ENCODE peak calls at places on chromosomes 3 and 15, in seven cellular contexts. E is activated naive CD8-positive, alpha-beta T cell treated with anti-CD3 and anti-CD28 coated beads, Interleukin-2, amount 50 U/mL, for 24 hours; T is fibroblast of lung; O is stimulated activated CD4-positive, alpha-beta T cell treated with anti-CD3 and anti-CD28 coated beads, Interleukin-12 subunit alpha, Interleukin-12 subunit beta, amount 100 ng/mL, for 4 hours; N is hippocampal formation; L is transverse colon; R is GM23338. V is an unnamed sample.

GRCh38 chr3:37713820-37714204 is 147.9 kb upstream of the CTDSPL start:
- DNase-seq in T (no peak), L (no peak), E (no peak), O (no peak), R (no peak), N (no peak), V (no peak)

GRCh38 chr3:7669641-7670040 is 808.7 kb downstream of the GRM7 start:
- DNase-seq in R (no peak), T (no peak), E (no peak), L (no peak), O (no peak), N (peak; percentile 62), V (no peak)

GRCh38 chr3:54342676-54343075 is 220.3 kb downstream of the CACNA2D3 start:
- DNase-seq in N (no peak), E (no peak), R (no peak), T (no peak), L (no peak), O (no peak), V (no peak)

GRCh38 chr3:78901544-78901943 is 866.3 kb downstream of the ROBO1 start:
- DNase-seq in E (no peak), O (no peak), T (no peak), L (no peak), N (no peak), R (no peak), V (no peak)

GRCh38 chr15:41927516-41927915 is 33.7 kb upstream of the SPTBN5 start:
- DNase-seq in E (no peak), N (no peak), O (no peak), L (no peak), T (no peak), R (no peak), V (no peak)

GRCh38 chr3:32194653-32195052 is 43.8 kb upstream of the CMTM8 start:
- DNase-seq in O (no peak), T (peak; percentile 11), L (no peak), E (no peak), N (no peak), R (no peak), V (no peak)

GRCh38 chr15:58546066-58546591 is 114.3 kb downstream of the LIPC start:
- DNase-seq in O (no peak), N (no peak), R (no peak), E (no peak), L (no peak), T (no peak), V (no peak)

GRCh38 chr15:56205061-56205876 is 38.4 kb downstream of the RFX7 start:
- DNase-seq in E (no peak), R (no peak), O (no peak), L (no peak), N (no peak), T (peak; percentile 36), V (no peak)

GRCh38 chr3:42855219-42855546 is 20.5 kb downstream of the CYP8B1 start:
- DNase-seq in E (no peak), O (no peak), L (no peak), R (no peak), T (no peak), N (no peak), V (no peak)

GRCh38 chr15:40081691-40082194 is 26.9 kb downstream of the BMF start:
- DNase-seq in N (peak; percentile 79), E (no peak), L (peak; percentile 77), O (no peak), R (peak; percentile 83), T (peak; percentile 85), V (no peak)

GRCh38 chr3:20930034-20930433 is 744.0 kb upstream of the SGO1 start:
- DNase-seq in T (peak; percentile 5), E (no peak), R (peak; percentile 64), L (no peak), O (no peak), N (no peak), V (no peak)

GRCh38 chr3:47781326-47781684 is 388 bp downstream of the SMARCC1 start:
- DNase-seq in R (peak; percentile 70), L (peak; percentile 70), T (no peak), O (peak; percentile 67), E (peak; percentile 74), N (peak; percentile 47), V (no peak)

GRCh38 chr3:140420621-140421357 is 257.1 kb upstream of the TRIM42 start:
- DNase-seq in N (no peak), L (no peak), R (no peak), E (no peak), O (no peak), T (peak; percentile 48), V (peak; percentile 1)

GRCh38 chr3:40310690-40311089 is 1.2 kb downstream of the EIF1B start:
- DNase-seq in N (peak; percentile 40), L (no peak), R (no peak), T (peak; percentile 52), E (no peak), O (no peak), V (no peak)

GRCh38 chr3:79724206-79724605 is 43.6 kb downstream of the ROBO1 start:
- DNase-seq in L (no peak), E (no peak), N (no peak), T (no peak), O (no peak), R (peak; percentile 78), V (no peak)

GRCh38 chr3:155949464-155950217 is 79.2 kb downstream of the GMPS start:
- DNase-seq in R (no peak), L (no peak), T (no peak), E (no peak), N (no peak), O (no peak), V (no peak)

GRCh38 chr3:37183976-37184375 is 9.6 kb upstream of the LRRFIP2 start:
- DNase-seq in O (no peak), T (peak; percentile 41), L (no peak), E (no peak), R (no peak), N (peak; percentile 84), V (no peak)

GRCh38 chr15:89885611-89886010 is 8.2 kb downstream of the AP3S2 start:
- DNase-seq in E (no peak), T (no peak), L (no peak), N (no peak), O (no peak), R (no peak), V (no peak)

GRCh38 chr3:107574650-107575049 is 51.9 kb downstream of the BBX start:
- DNase-seq in L (no peak), R (peak; percentile 57), E (no peak), T (peak; percentile 68), O (no peak), N (peak; percentile 44), V (peak; percentile 18)

GRCh38 chr3:142210144-142210543 is 15.2 kb downstream of the GK5 start:
- DNase-seq in N (no peak), L (no peak), O (no peak), R (no peak), T (no peak), E (no peak), V (no peak)

GRCh38 chr3:127391436-127392145 is 103.7 kb upstream of the PRR20G start:
- DNase-seq in N (no peak), L (no peak), E (no peak), R (no peak), T (no peak), O (no peak), V (no peak)

GRCh38 chr3:23129817-23130216 is 73.3 kb upstream of the UBE2E2 start:
- DNase-seq in R (no peak), L (no peak), O (no peak), E (no peak), T (no peak), N (no peak), V (no peak)

GRCh38 chr3:188881954-188882641 is 289.7 kb upstream of the TPRG1 start:
- DNase-seq in L (no peak), E (no peak), O (no peak), N (no peak), T (peak; percentile 91), R (no peak), V (peak; percentile 66)

GRCh38 chr3:106013971-106014370 is 145.2 kb upstream of the CBLB start:
- DNase-seq in O (no peak), R (no peak), T (peak; percentile 94), N (no peak), E (no peak), L (no peak), V (peak; percentile 83)

GRCh38 chr3:45765956-45766355 is 30.4 kb downstream of the SLC6A20 start:
- DNase-seq in O (no peak), R (no peak), T (no peak), L (no peak), N (no peak), E (no peak), V (no peak)

GRCh38 chr3:64351713-64352595 is 126.7 kb upstream of the PRICKLE2 start:
- DNase-seq in O (no peak), N (no peak), R (no peak), E (no peak), L (no peak), T (no peak), V (no peak)

GRCh38 chr3:48970568-48970967 is 19.5 kb upstream of the P4HTM start:
- DNase-seq in O (no peak), R (no peak), T (no peak), N (no peak), E (no peak), L (no peak), V (no peak)

GRCh38 chr3:9732080-9732752 is 681 bp downstream of the BRPF1 start:
- DNase-seq in T (no peak), R (peak; percentile 44), L (peak; percentile 26), O (peak; percentile 20), N (no peak), E (peak; percentile 58), V (no peak)

GRCh38 chr3:139529624-139530023 is 9.9 kb downstream of the RBP1 start:
- DNase-seq in O (no peak), E (no peak), T (no peak), N (no peak), L (no peak), R (no peak), V (no peak)

GRCh38 chr3:188212308-188212969 is 58.5 kb downstream of the LPP start:
- DNase-seq in E (no peak), R (peak; percentile 46), O (no peak), N (no peak), L (no peak), T (peak; percentile 88), V (peak; percentile 83)

GRCh38 chr15:89693696-89694095 is 3.1 kb downstream of the WDR93 start:
- DNase-seq in R (no peak), O (no peak), T (no peak), N (no peak), E (no peak), L (no peak), V (no peak)

GRCh38 chr15:58307313-58307961 is 124.4 kb upstream of the LIPC start:
- DNase-seq in R (no peak), N (no peak), E (no peak), L (no peak), T (peak; percentile 64), O (no peak), V (no peak)

GRCh38 chr15:71201471-71201870 is 86.2 kb downstream of the THSD4 start:
- DNase-seq in O (no peak), L (peak; percentile 11), N (no peak), R (no peak), E (no peak), T (peak; percentile 44), V (no peak)

GRCh38 chr15:85047271-85047948 is 65.8 kb downstream of the PDE8A start:
- DNase-seq in L (peak; percentile 28), R (peak; percentile 21), N (peak; percentile 50), O (no peak), T (peak; percentile 97), E (no peak), V (peak; percentile 88)

GRCh38 chr3:113523241-113523640 is 8.3 kb upstream of the SPICE1 start:
- DNase-seq in N (no peak), O (no peak), R (no peak), L (no peak), E (no peak), T (no peak), V (no peak)

GRCh38 chr3:40068647-40069046 is 240.9 kb upstream of the EIF1B start:
- DNase-seq in N (no peak), T (no peak), O (no peak), L (no peak), R (no peak), E (no peak), V (no peak)

GRCh38 chr15:25600751-25601150 is 161.9 kb upstream of the UBE3A start:
- DNase-seq in T (no peak), L (no peak), R (no peak), E (no peak), N (no peak), O (no peak), V (no peak)

GRCh38 chr3:55823001-55823400 is 335.9 kb upstream of the WNT5A start:
- DNase-seq in O (no peak), T (no peak), N (no peak), R (no peak), L (no peak), E (no peak), V (no peak)